ENCODE peak calls at places on chromosomes 2 and 18, in seven cellular contexts. A is AG08396; E is ureter; K is NCI-H2171; M is activated naive CD4-positive, alpha-beta T cell; C is choroid plexus epithelial cell; I is HTR-8/SVneo. V is an unnamed sample.

GRCh38 chr2:6845312-6845711 is 20.4 kb downstream of the CMPK2 start:
- DNase-seq in I (no peak), C (peak), E (no peak), A (no peak), K (no peak), M (no peak), V (no peak)

GRCh38 chr18:58140366-58141325 is 96.6 kb downstream of the NEDD4L start:
- DNase-seq in E (no peak), I (no peak), C (no peak), M (no peak), A (no peak), K (no peak), V (no peak)

GRCh38 chr18:21904856-21905255 is 164.3 kb downstream of the MIB1 start:
- DNase-seq in C (peak), M (no peak), I (no peak), A (no peak), K (no peak), E (peak), V (no peak)

GRCh38 chr2:159032580-159032979 is 64.1 kb downstream of the TANC1 start:
- DNase-seq in K (no peak), A (no peak), I (no peak), E (no peak), M (no peak), C (no peak), V (no peak)

GRCh38 chr2:69154031-69154430 is 141.1 kb downstream of the ANTXR1 start:
- DNase-seq in M (no peak), K (no peak), A (no peak), I (no peak), C (peak), E (no peak), V (peak)

GRCh38 chr18:37565138-37565984 is at the start of gene CELF4:
- DNase-seq in A (peak), M (no peak), E (no peak), I (no peak), C (no peak), K (no peak), V (no peak)

GRCh38 chr2:71460056-71460455 is 6.7 kb downstream of the DYSF start:
- DNase-seq in K (no peak), M (no peak), A (no peak), C (no peak), E (peak), I (no peak), V (no peak)

GRCh38 chr2:238489431-238489830 is 62.7 kb downstream of the ASB1 start:
- DNase-seq in M (no peak), A (no peak), C (no peak), E (peak), I (no peak), K (no peak), V (no peak)

GRCh38 chr18:33605250-33605649 is 27.2 kb downstream of the ASXL3 start:
- DNase-seq in C (no peak), I (no peak), K (no peak), M (no peak), E (no peak), A (no peak), V (no peak)

GRCh38 chr2:56244911-56245530 is 61.2 kb downstream of the CCDC85A start:
- DNase-seq in I (no peak), M (no peak), A (no peak), K (no peak), C (no peak), E (no peak), V (no peak)

GRCh38 chr18:13137939-13138821 is 80.4 kb upstream of the LDLRAD4 start:
- DNase-seq in A (no peak), C (no peak), I (no peak), M (peak), K (no peak), E (no peak), V (no peak)

GRCh38 chr2:228318218-228318617 is 136.7 kb upstream of the SPHKAP start:
- DNase-seq in A (no peak), I (peak), M (no peak), K (no peak), E (no peak), C (peak), V (no peak)

GRCh38 chr2:73930386-73930785 is 3.7 kb downstream of the DGUOK start:
- DNase-seq in M (no peak), I (no peak), K (no peak), C (peak), A (no peak), E (no peak), V (no peak)

GRCh38 chr2:240184198-240184590 is 43.7 kb upstream of the OTOS start:
- DNase-seq in C (no peak), K (no peak), A (no peak), E (no peak), M (no peak), I (no peak), V (no peak)

GRCh38 chr2:220209093-220209492 is 581.7 kb downstream of the SLC4A3 start:
- DNase-seq in E (no peak), I (no peak), A (no peak), M (no peak), C (no peak), K (no peak), V (no peak)

GRCh38 chr18:46810481-46811000 is 53.7 kb upstream of the ST8SIA5 start:
- DNase-seq in E (no peak), A (no peak), M (no peak), C (no peak), I (no peak), K (no peak), V (no peak)

GRCh38 chr2:32357545-32358482 is 991 bp downstream of the BIRC6 start:
- DNase-seq in M (peak), I (no peak), K (no peak), E (peak), C (peak), A (peak), V (no peak)

GRCh38 chr2:14306268-14306950 is 326.1 kb upstream of the LRATD1 start:
- DNase-seq in C (no peak), A (no peak), K (no peak), M (no peak), I (no peak), E (no peak), V (no peak)

V was measured in fibroblast of the conjunctiva.